ENCODE peak calls at places on chromosomes 3 and 15, in six cellular contexts. One of them, this sample, is unnamed.

GRCh38 chr3:32472716-32473115 is 29.9 kb downstream of the CMTM6 start:
- DNase-seq in ovary: no peak
- DNase-seq in transverse colon: no peak
- DNase-seq in A549: no peak
- DNase-seq in cardiac muscle cell: no peak
- DNase-seq in astrocyte of the spinal cord: no peak
- DNase-seq in this sample: no peak

GRCh38 chr3:149395107-149396089 is 17.9 kb upstream of the TM4SF1 start:
- DNase-seq in astrocyte of the spinal cord: peak
- DNase-seq in ovary: peak
- DNase-seq in transverse colon: no peak
- DNase-seq in cardiac muscle cell: peak
- DNase-seq in A549: peak
- DNase-seq in this sample: peak

GRCh38 chr3:171163724-171164465 is 137.4 kb upstream of the SLC2A2 start:
- DNase-seq in A549: no peak
- DNase-seq in cardiac muscle cell: no peak
- DNase-seq in ovary: no peak
- DNase-seq in transverse colon: no peak
- DNase-seq in astrocyte of the spinal cord: no peak
- DNase-seq in this sample: no peak

GRCh38 chr15:62515696-62516395 is 350.8 kb upstream of the C2CD4B start:
- DNase-seq in cardiac muscle cell: no peak
- DNase-seq in ovary: no peak
- DNase-seq in astrocyte of the spinal cord: no peak
- DNase-seq in transverse colon: no peak
- DNase-seq in A549: no peak
- DNase-seq in this sample: no peak

GRCh38 chr3:184227481-184227935 is 1.9 kb upstream of the VWA5B2 start:
- DNase-seq in ovary: no peak
- DNase-seq in cardiac muscle cell: peak
- DNase-seq in astrocyte of the spinal cord: no peak
- DNase-seq in A549: peak
- DNase-seq in transverse colon: peak
- DNase-seq in this sample: peak

GRCh38 chr3:53693441-53693840 is 152.8 kb downstream of the CHDH start:
- DNase-seq in A549: no peak
- DNase-seq in transverse colon: no peak
- DNase-seq in ovary: no peak
- DNase-seq in astrocyte of the spinal cord: no peak
- DNase-seq in cardiac muscle cell: no peak
- DNase-seq in this sample: no peak

GRCh38 chr3:161305095-161305991 is 66.0 kb downstream of the SPTSSB start:
- DNase-seq in astrocyte of the spinal cord: peak
- DNase-seq in ovary: no peak
- DNase-seq in A549: peak
- DNase-seq in transverse colon: no peak
- DNase-seq in cardiac muscle cell: no peak
- DNase-seq in this sample: peak

GRCh38 chr3:72335458-72336050 is 512.7 kb downstream of the SHQ1 start:
- DNase-seq in cardiac muscle cell: no peak
- DNase-seq in A549: no peak
- DNase-seq in astrocyte of the spinal cord: no peak
- DNase-seq in transverse colon: no peak
- DNase-seq in ovary: no peak
- DNase-seq in this sample: peak

GRCh38 chr15:58522391-58522790 is 90.6 kb downstream of the LIPC start:
- DNase-seq in astrocyte of the spinal cord: no peak
- DNase-seq in ovary: no peak
- DNase-seq in cardiac muscle cell: no peak
- DNase-seq in transverse colon: no peak
- DNase-seq in A549: no peak
- DNase-seq in this sample: no peak

GRCh38 chr3:188051801-188052228 is 102.1 kb upstream of the LPP start:
- DNase-seq in cardiac muscle cell: no peak
- DNase-seq in ovary: peak
- DNase-seq in astrocyte of the spinal cord: no peak
- DNase-seq in transverse colon: peak
- DNase-seq in A549: no peak
- DNase-seq in this sample: peak

GRCh38 chr3:15470261-15470660 is 42.9 kb downstream of the EAF1 start:
- DNase-seq in ovary: no peak
- DNase-seq in transverse colon: no peak
- DNase-seq in cardiac muscle cell: no peak
- DNase-seq in A549: peak
- DNase-seq in astrocyte of the spinal cord: no peak
- DNase-seq in this sample: no peak

GRCh38 chr3:4740397-4741105 is 238.7 kb upstream of the BHLHE40 start:
- DNase-seq in transverse colon: no peak
- DNase-seq in astrocyte of the spinal cord: no peak
- DNase-seq in ovary: no peak
- DNase-seq in A549: no peak
- DNase-seq in cardiac muscle cell: no peak
- DNase-seq in this sample: no peak
- H3K4me3 ChIP-seq in transverse colon: no peak
- H3K4me3 ChIP-seq in astrocyte of the spinal cord: no peak
- H3K4me3 ChIP-seq in ovary: no peak
- H3K4me3 ChIP-seq in A549: no peak
- H3K4me3 ChIP-seq in cardiac muscle cell: no peak
- H3K4me3 ChIP-seq in this sample: no peak

GRCh38 chr3:38843898-38844297 is 27.9 kb upstream of the SCN10A start:
- DNase-seq in A549: peak
- DNase-seq in transverse colon: no peak
- DNase-seq in ovary: no peak
- DNase-seq in cardiac muscle cell: peak
- DNase-seq in astrocyte of the spinal cord: peak
- DNase-seq in this sample: peak
- TF ChIP-seq CTCF in A549: peak
- TF ChIP-seq CTCF in transverse colon: no peak
- TF ChIP-seq CTCF in ovary: no peak
- TF ChIP-seq CTCF in cardiac muscle cell: peak
- TF ChIP-seq CTCF in astrocyte of the spinal cord: peak
- TF ChIP-seq CTCF in this sample: peak

GRCh38 chr3:16482770-16483531 is 30.5 kb downstream of the RFTN1 start:
- DNase-seq in ovary: no peak
- DNase-seq in transverse colon: peak
- DNase-seq in cardiac muscle cell: no peak
- DNase-seq in A549: peak
- DNase-seq in astrocyte of the spinal cord: no peak
- DNase-seq in this sample: peak
- H3K4me3 ChIP-seq in ovary: no peak
- H3K4me3 ChIP-seq in transverse colon: no peak
- H3K4me3 ChIP-seq in cardiac muscle cell: no peak
- H3K4me3 ChIP-seq in A549: no peak
- H3K4me3 ChIP-seq in astrocyte of the spinal cord: no peak
- H3K4me3 ChIP-seq in this sample: no peak

GRCh38 chr3:39260957-39261356 is 18.9 kb downstream of the CX3CR1 start:
- DNase-seq in cardiac muscle cell: peak
- DNase-seq in transverse colon: peak
- DNase-seq in ovary: peak
- DNase-seq in A549: peak
- DNase-seq in astrocyte of the spinal cord: peak
- DNase-seq in this sample: peak
- TF ChIP-seq CTCF in cardiac muscle cell: peak
- TF ChIP-seq CTCF in transverse colon: peak
- TF ChIP-seq CTCF in ovary: no peak
- TF ChIP-seq CTCF in A549: peak
- TF ChIP-seq CTCF in astrocyte of the spinal cord: peak
- TF ChIP-seq CTCF in this sample: peak

DNA sequence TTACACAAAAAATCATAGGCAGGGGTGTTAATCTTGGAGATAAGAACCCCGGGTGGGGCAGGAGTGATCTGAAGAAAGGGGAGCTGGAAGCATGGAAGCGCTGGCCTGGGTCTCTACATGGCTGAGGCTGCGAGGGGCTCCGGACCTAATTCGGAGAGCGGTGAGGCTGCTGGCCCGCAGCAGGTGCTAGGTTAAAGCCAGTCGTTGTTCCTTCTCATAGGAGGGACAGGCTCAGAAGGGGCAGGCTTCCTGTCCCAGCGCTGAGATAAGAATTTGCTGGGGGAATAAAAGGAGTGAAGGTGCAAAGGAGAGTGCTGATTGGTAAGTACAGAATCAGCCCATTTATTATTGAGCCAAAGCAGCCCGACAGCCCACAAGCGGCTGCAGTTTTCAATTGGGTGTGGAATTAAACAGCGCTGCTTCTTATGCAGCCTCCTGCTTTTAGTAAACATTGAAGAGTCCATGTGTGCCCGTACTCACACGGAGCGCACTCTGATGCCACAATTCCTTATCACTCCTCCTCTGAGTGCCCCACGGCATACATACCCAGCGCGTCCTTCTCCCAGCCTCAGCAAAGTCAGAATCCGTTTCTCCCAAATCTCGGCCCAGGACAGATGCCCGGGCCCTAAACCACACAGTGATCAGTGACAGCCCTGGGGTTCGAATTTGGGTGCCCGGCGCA is 17.1 kb downstream of the CHST13 start:
- DNase-seq in transverse colon: peak
- DNase-seq in astrocyte of the spinal cord: no peak
- DNase-seq in ovary: peak
- DNase-seq in cardiac muscle cell: no peak
- DNase-seq in A549: no peak
- DNase-seq in this sample: no peak
- H3K4me3 ChIP-seq in transverse colon: no peak
- H3K4me3 ChIP-seq in astrocyte of the spinal cord: no peak
- H3K4me3 ChIP-seq in ovary: no peak
- H3K4me3 ChIP-seq in cardiac muscle cell: no peak
- H3K4me3 ChIP-seq in A549: no peak
- H3K4me3 ChIP-seq in this sample: no peak